ENCODE peak calls at places on chromosomes 7 and 10, in eight cellular contexts. One of them, this sample, is unnamed.

GRCh38 chr7:105487559-105488218 is 34.4 kb downstream of the PUS7 start:
- DNase-seq in HCT116: no peak
- DNase-seq in activated CD4-positive, alpha-beta T cell treated with anti-CD3 and anti-CD28 coated beads for 24 hours: no peak
- DNase-seq in left lobe of liver: no peak
- DNase-seq in AML-193: peak; percentile 4
- DNase-seq in pancreas: no peak
- DNase-seq in activated CD8-positive, alpha-beta memory T cell treated with anti-CD3 and anti-CD28 coated beads for 48 hours: no peak
- DNase-seq in esophagus muscularis mucosa: no peak
- DNase-seq in this sample: no peak

GRCh38 chr7:92815412-92815811 is 21.0 kb downstream of the CDK6 start:
- DNase-seq in activated CD4-positive, alpha-beta T cell treated with anti-CD3 and anti-CD28 coated beads for 24 hours: no peak
- DNase-seq in AML-193: no peak
- DNase-seq in left lobe of liver: no peak
- DNase-seq in HCT116: no peak
- DNase-seq in esophagus muscularis mucosa: no peak
- DNase-seq in activated CD8-positive, alpha-beta memory T cell treated with anti-CD3 and anti-CD28 coated beads for 48 hours: no peak
- DNase-seq in pancreas: no peak
- DNase-seq in this sample: no peak

GRCh38 chr10:21953585-21954057 is 49.9 kb downstream of the DNAJC1 start:
- DNase-seq in HCT116: peak; percentile 53
- DNase-seq in left lobe of liver: no peak
- DNase-seq in activated CD4-positive, alpha-beta T cell treated with anti-CD3 and anti-CD28 coated beads for 24 hours: no peak
- DNase-seq in esophagus muscularis mucosa: no peak
- DNase-seq in AML-193: peak; percentile 50
- DNase-seq in activated CD8-positive, alpha-beta memory T cell treated with anti-CD3 and anti-CD28 coated beads for 48 hours: no peak
- DNase-seq in pancreas: no peak
- DNase-seq in this sample: no peak

GRCh38 chr10:123553810-123554430 is 112.2 kb upstream of the GPR26 start:
- DNase-seq in AML-193: no peak
- DNase-seq in pancreas: no peak
- DNase-seq in esophagus muscularis mucosa: no peak
- DNase-seq in activated CD8-positive, alpha-beta memory T cell treated with anti-CD3 and anti-CD28 coated beads for 48 hours: no peak
- DNase-seq in left lobe of liver: no peak
- DNase-seq in activated CD4-positive, alpha-beta T cell treated with anti-CD3 and anti-CD28 coated beads for 24 hours: no peak
- DNase-seq in HCT116: no peak
- DNase-seq in this sample: no peak

GRCh38 chr10:89591111-89591795 is 53.8 kb downstream of the PANK1 start:
- DNase-seq in esophagus muscularis mucosa: no peak
- DNase-seq in AML-193: no peak
- DNase-seq in HCT116: no peak
- DNase-seq in left lobe of liver: peak; percentile 63
- DNase-seq in activated CD8-positive, alpha-beta memory T cell treated with anti-CD3 and anti-CD28 coated beads for 48 hours: no peak
- DNase-seq in pancreas: no peak
- DNase-seq in activated CD4-positive, alpha-beta T cell treated with anti-CD3 and anti-CD28 coated beads for 24 hours: no peak
- DNase-seq in this sample: no peak

GRCh38 chr10:74750848-74751274 is 75.5 kb upstream of the KAT6B start:
- DNase-seq in HCT116: no peak
- DNase-seq in pancreas: no peak
- DNase-seq in AML-193: no peak
- DNase-seq in activated CD4-positive, alpha-beta T cell treated with anti-CD3 and anti-CD28 coated beads for 24 hours: no peak
- DNase-seq in activated CD8-positive, alpha-beta memory T cell treated with anti-CD3 and anti-CD28 coated beads for 48 hours: peak; percentile 16
- DNase-seq in left lobe of liver: peak; percentile 6
- DNase-seq in esophagus muscularis mucosa: no peak
- DNase-seq in this sample: no peak

GRCh38 chr10:24873281-24873683 is 79.1 kb downstream of the PRTFDC1 start:
- DNase-seq in activated CD8-positive, alpha-beta memory T cell treated with anti-CD3 and anti-CD28 coated beads for 48 hours: no peak
- DNase-seq in activated CD4-positive, alpha-beta T cell treated with anti-CD3 and anti-CD28 coated beads for 24 hours: no peak
- DNase-seq in HCT116: no peak
- DNase-seq in left lobe of liver: no peak
- DNase-seq in AML-193: no peak
- DNase-seq in pancreas: peak; percentile 37
- DNase-seq in esophagus muscularis mucosa: no peak
- DNase-seq in this sample: no peak

GRCh38 chr10:132094581-132095234 is 29.0 kb downstream of the JAKMIP3 start:
- DNase-seq in esophagus muscularis mucosa: peak; percentile 60
- DNase-seq in activated CD8-positive, alpha-beta memory T cell treated with anti-CD3 and anti-CD28 coated beads for 48 hours: no peak
- DNase-seq in HCT116: no peak
- DNase-seq in activated CD4-positive, alpha-beta T cell treated with anti-CD3 and anti-CD28 coated beads for 24 hours: no peak
- DNase-seq in pancreas: no peak
- DNase-seq in AML-193: no peak
- DNase-seq in left lobe of liver: peak; percentile 35
- DNase-seq in this sample: no peak

GRCh38 chr10:69616358-69616757 is 13.7 kb upstream of the FAM241B start:
- DNase-seq in activated CD4-positive, alpha-beta T cell treated with anti-CD3 and anti-CD28 coated beads for 24 hours: no peak
- DNase-seq in left lobe of liver: no peak
- DNase-seq in esophagus muscularis mucosa: peak; percentile 78
- DNase-seq in pancreas: no peak
- DNase-seq in HCT116: no peak
- DNase-seq in AML-193: no peak
- DNase-seq in activated CD8-positive, alpha-beta memory T cell treated with anti-CD3 and anti-CD28 coated beads for 48 hours: no peak
- DNase-seq in this sample: no peak

GRCh38 chr10:44933922-44934321 is 22.8 kb downstream of the TMEM72 start:
- DNase-seq in activated CD4-positive, alpha-beta T cell treated with anti-CD3 and anti-CD28 coated beads for 24 hours: no peak
- DNase-seq in left lobe of liver: peak; percentile 32
- DNase-seq in esophagus muscularis mucosa: no peak
- DNase-seq in AML-193: no peak
- DNase-seq in HCT116: no peak
- DNase-seq in activated CD8-positive, alpha-beta memory T cell treated with anti-CD3 and anti-CD28 coated beads for 48 hours: no peak
- DNase-seq in pancreas: peak; percentile 6
- DNase-seq in this sample: no peak

GRCh38 chr10:89837173-89838001 is 136.0 kb downstream of the KIF20B start:
- DNase-seq in HCT116: no peak
- DNase-seq in AML-193: no peak
- DNase-seq in esophagus muscularis mucosa: peak; percentile 91
- DNase-seq in pancreas: peak; percentile 38
- DNase-seq in activated CD4-positive, alpha-beta T cell treated with anti-CD3 and anti-CD28 coated beads for 24 hours: no peak
- DNase-seq in activated CD8-positive, alpha-beta memory T cell treated with anti-CD3 and anti-CD28 coated beads for 48 hours: no peak
- DNase-seq in left lobe of liver: no peak
- DNase-seq in this sample: no peak

GRCh38 chr10:126640391-126640790 is 30.1 kb downstream of the C10orf90 start:
- DNase-seq in activated CD4-positive, alpha-beta T cell treated with anti-CD3 and anti-CD28 coated beads for 24 hours: no peak
- DNase-seq in HCT116: no peak
- DNase-seq in AML-193: no peak
- DNase-seq in activated CD8-positive, alpha-beta memory T cell treated with anti-CD3 and anti-CD28 coated beads for 48 hours: no peak
- DNase-seq in left lobe of liver: no peak
- DNase-seq in esophagus muscularis mucosa: no peak
- DNase-seq in pancreas: no peak
- DNase-seq in this sample: no peak

GRCh38 chr10:113335603-113336002 is 217.2 kb upstream of the HABP2 start:
- DNase-seq in left lobe of liver: no peak
- DNase-seq in pancreas: no peak
- DNase-seq in AML-193: no peak
- DNase-seq in HCT116: no peak
- DNase-seq in activated CD4-positive, alpha-beta T cell treated with anti-CD3 and anti-CD28 coated beads for 24 hours: no peak
- DNase-seq in esophagus muscularis mucosa: no peak
- DNase-seq in activated CD8-positive, alpha-beta memory T cell treated with anti-CD3 and anti-CD28 coated beads for 48 hours: no peak
- DNase-seq in this sample: no peak

GRCh38 chr10:1043532-1043995 is 5.4 kb downstream of the IDI1 start:
- DNase-seq in HCT116: no peak
- DNase-seq in esophagus muscularis mucosa: no peak
- DNase-seq in activated CD4-positive, alpha-beta T cell treated with anti-CD3 and anti-CD28 coated beads for 24 hours: no peak
- DNase-seq in left lobe of liver: no peak
- DNase-seq in pancreas: no peak
- DNase-seq in activated CD8-positive, alpha-beta memory T cell treated with anti-CD3 and anti-CD28 coated beads for 48 hours: no peak
- DNase-seq in AML-193: peak; percentile 53
- DNase-seq in this sample: no peak

GRCh38 chr10:122845783-122846332 is at the start of gene CUZD1:
- DNase-seq in left lobe of liver: no peak
- DNase-seq in esophagus muscularis mucosa: no peak
- DNase-seq in pancreas: peak; percentile 92
- DNase-seq in activated CD8-positive, alpha-beta memory T cell treated with anti-CD3 and anti-CD28 coated beads for 48 hours: no peak
- DNase-seq in AML-193: no peak
- DNase-seq in activated CD4-positive, alpha-beta T cell treated with anti-CD3 and anti-CD28 coated beads for 24 hours: no peak
- DNase-seq in HCT116: no peak
- DNase-seq in this sample: no peak

GRCh38 chr7:113806633-113807327 is 112.0 kb downstream of the PPP1R3A start:
- DNase-seq in pancreas: no peak
- DNase-seq in AML-193: no peak
- DNase-seq in left lobe of liver: no peak
- DNase-seq in esophagus muscularis mucosa: no peak
- DNase-seq in activated CD8-positive, alpha-beta memory T cell treated with anti-CD3 and anti-CD28 coated beads for 48 hours: no peak
- DNase-seq in HCT116: no peak
- DNase-seq in activated CD4-positive, alpha-beta T cell treated with anti-CD3 and anti-CD28 coated beads for 24 hours: no peak
- DNase-seq in this sample: no peak

GRCh38 chr10:131625041-131625440 is 275.8 kb upstream of the PPP2R2D start:
- DNase-seq in AML-193: no peak
- DNase-seq in HCT116: no peak
- DNase-seq in left lobe of liver: no peak
- DNase-seq in pancreas: no peak
- DNase-seq in activated CD4-positive, alpha-beta T cell treated with anti-CD3 and anti-CD28 coated beads for 24 hours: no peak
- DNase-seq in esophagus muscularis mucosa: peak; percentile 78
- DNase-seq in activated CD8-positive, alpha-beta memory T cell treated with anti-CD3 and anti-CD28 coated beads for 48 hours: no peak
- DNase-seq in this sample: no peak

GRCh38 chr7:157336383-157337315 is at the start of gene DNAJB6:
- DNase-seq in activated CD4-positive, alpha-beta T cell treated with anti-CD3 and anti-CD28 coated beads for 24 hours: peak; percentile 89
- DNase-seq in activated CD8-positive, alpha-beta memory T cell treated with anti-CD3 and anti-CD28 coated beads for 48 hours: peak; percentile 91
- DNase-seq in left lobe of liver: peak; percentile 95
- DNase-seq in esophagus muscularis mucosa: peak; percentile 99
- DNase-seq in HCT116: peak; percentile 72
- DNase-seq in AML-193: peak; percentile 82
- DNase-seq in pancreas: peak; percentile 92
- DNase-seq in this sample: peak; percentile 96

GRCh38 chr10:126847666-126848065 is 57.6 kb upstream of the DOCK1 start:
- DNase-seq in left lobe of liver: no peak
- DNase-seq in pancreas: no peak
- DNase-seq in activated CD4-positive, alpha-beta T cell treated with anti-CD3 and anti-CD28 coated beads for 24 hours: no peak
- DNase-seq in esophagus muscularis mucosa: peak; percentile 89
- DNase-seq in HCT116: no peak
- DNase-seq in AML-193: no peak
- DNase-seq in activated CD8-positive, alpha-beta memory T cell treated with anti-CD3 and anti-CD28 coated beads for 48 hours: no peak
- DNase-seq in this sample: no peak

GRCh38 chr10:17354781-17355180 is 99.6 kb downstream of the ST8SIA6 start:
- DNase-seq in pancreas: no peak
- DNase-seq in activated CD4-positive, alpha-beta T cell treated with anti-CD3 and anti-CD28 coated beads for 24 hours: no peak
- DNase-seq in activated CD8-positive, alpha-beta memory T cell treated with anti-CD3 and anti-CD28 coated beads for 48 hours: no peak
- DNase-seq in HCT116: no peak
- DNase-seq in esophagus muscularis mucosa: no peak
- DNase-seq in AML-193: no peak
- DNase-seq in left lobe of liver: no peak
- DNase-seq in this sample: no peak

GRCh38 chr10:110115784-110116520 is 91.5 kb upstream of the MXI1 start:
- DNase-seq in HCT116: no peak
- DNase-seq in activated CD4-positive, alpha-beta T cell treated with anti-CD3 and anti-CD28 coated beads for 24 hours: no peak
- DNase-seq in AML-193: no peak
- DNase-seq in activated CD8-positive, alpha-beta memory T cell treated with anti-CD3 and anti-CD28 coated beads for 48 hours: no peak
- DNase-seq in esophagus muscularis mucosa: no peak
- DNase-seq in left lobe of liver: no peak
- DNase-seq in pancreas: no peak
- DNase-seq in this sample: no peak

GRCh38 chr10:80579370-80579769 is 41.7 kb downstream of the SH2D4B start:
- DNase-seq in esophagus muscularis mucosa: no peak
- DNase-seq in HCT116: no peak
- DNase-seq in pancreas: no peak
- DNase-seq in AML-193: no peak
- DNase-seq in activated CD4-positive, alpha-beta T cell treated with anti-CD3 and anti-CD28 coated beads for 24 hours: no peak
- DNase-seq in left lobe of liver: no peak
- DNase-seq in activated CD8-positive, alpha-beta memory T cell treated with anti-CD3 and anti-CD28 coated beads for 48 hours: no peak
- DNase-seq in this sample: no peak

GRCh38 chr7:50367098-50367497 is 62.6 kb downstream of the IKZF1 start:
- DNase-seq in activated CD4-positive, alpha-beta T cell treated with anti-CD3 and anti-CD28 coated beads for 24 hours: no peak
- DNase-seq in activated CD8-positive, alpha-beta memory T cell treated with anti-CD3 and anti-CD28 coated beads for 48 hours: no peak
- DNase-seq in pancreas: no peak
- DNase-seq in HCT116: no peak
- DNase-seq in AML-193: no peak
- DNase-seq in left lobe of liver: no peak
- DNase-seq in esophagus muscularis mucosa: no peak
- DNase-seq in this sample: no peak

This sample was measured in NCI-H1930.